ENCODE peak calls at places on chromosomes 1 and 21, in nine cellular contexts. P is GM23338, J is Karpas-422, M is mesendoderm, H is PC-9, G is fibroblast of lung, S is DND-41, C is HCT116, V is MM.1S. B is an unnamed sample. For H3K79me2, the result is how much of the 10 kb centered on the place peaks cover.

GRCh38 chr1:92476071-92476607 is 10.6 kb downstream of the GFI1 start:
- DNase-seq in P (peak), J (no peak), M (no peak), H (no peak), G (no peak), S (peak), C (no peak), V (no peak), B (no peak)

GRCh38 chr1:41844255-41844654 is 74.5 kb downstream of the HIVEP3 start:
- DNase-seq in P (no peak), J (no peak), M (no peak), H (no peak), G (no peak), S (no peak), C (no peak), V (no peak), B (no peak)

GRCh38 chr1:181386340-181386739 is 97.0 kb upstream of the CACNA1E start:
- DNase-seq in P (no peak), J (no peak), M (no peak), H (no peak), G (no peak), S (no peak), C (no peak), V (no peak), B (no peak)

GRCh38 chr1:6911974-6912373 is 126.7 kb downstream of the CAMTA1 start:
- DNase-seq in P (no peak), J (no peak), M (peak), H (no peak), G (no peak), S (no peak), C (no peak), V (no peak), B (no peak)

GRCh38 chr1:179253286-179253972 is 24.0 kb upstream of the ABL2 start:
- DNase-seq in P (no peak), J (no peak), M (no peak), H (no peak), G (peak), S (no peak), C (no peak), V (no peak), B (peak)

GRCh38 chr1:187067160-187067559 is 238.4 kb downstream of the PLA2G4A start:
- DNase-seq in P (no peak), J (no peak), M (no peak), H (no peak), G (no peak), S (no peak), C (no peak), V (no peak), B (no peak)

GRCh38 chr1:85078903-85079302 is 30.6 kb upstream of the MCOLN3 start:
- DNase-seq in P (peak), J (peak), M (peak), H (no peak), G (no peak), S (no peak), C (no peak), V (no peak), B (no peak)

GRCh38 chr1:20366076-20366765 is 75.5 kb downstream of the VWA5B1 start:
- DNase-seq in P (peak), J (no peak), M (no peak), H (no peak), G (peak), S (no peak), C (no peak), V (no peak), B (no peak)

GRCh38 chr1:94323311-94324167 is 86.2 kb upstream of the ARHGAP29 start:
- DNase-seq in P (no peak), J (no peak), M (no peak), H (no peak), G (peak), S (no peak), C (no peak), V (no peak), B (no peak)

GRCh38 chr1:218351617-218352438 is 6.7 kb downstream of the TGFB2 start:
- DNase-seq in P (peak), J (peak), M (peak), H (no peak), G (peak), S (peak), C (no peak), V (peak), B (peak)

GRCh38 chr1:53393325-53393792 is 65.5 kb upstream of the LRP8 start:
- DNase-seq in P (peak), J (peak), M (peak), H (peak), G (peak), S (peak), C (peak), V (peak), B (no peak)

GRCh38 chr1:67987046-67987799 is 63.2 kb downstream of the DIRAS3 start:
- DNase-seq in P (no peak), J (no peak), M (no peak), H (no peak), G (peak), S (no peak), C (no peak), V (no peak), B (peak)

GRCh38 chr21:42521805-42522204 is 8.2 kb downstream of the SLC37A1 start:
- DNase-seq in P (no peak), J (no peak), M (no peak), H (no peak), G (no peak), S (no peak), C (no peak), V (no peak), B (no peak)

GRCh38 chr1:8880068-8880676 is 1.7 kb upstream of the ENO1 start:
- DNase-seq in P (peak), J (no peak), M (peak), H (peak), G (peak), S (peak), C (no peak), V (no peak), B (peak)

GRCh38 chr1:234770924-234771540 is 161.1 kb upstream of the IRF2BP2 start:
- DNase-seq in P (no peak), J (no peak), M (no peak), H (no peak), G (no peak), S (no peak), C (no peak), V (no peak), B (no peak)

GRCh38 chr1:8985915-8986813 is 40.1 kb downstream of the SLC2A7 start:
- DNase-seq in P (no peak), J (no peak), M (no peak), H (peak), G (peak), S (no peak), C (peak), V (no peak), B (peak)

GRCh38 chr1:15954316-15954715 is 21.6 kb downstream of the ZBTB17 start:
- DNase-seq in P (no peak), J (no peak), M (no peak), H (no peak), G (no peak), S (no peak), C (no peak), V (no peak), B (no peak)

GRCh38 chr21:46061063-46061462 is 36.8 kb upstream of the COL6A2 start:
- DNase-seq in P (no peak), J (no peak), M (no peak), H (no peak), G (no peak), S (no peak), C (no peak), V (no peak), B (no peak)

GRCh38 chr1:160605792-160606520 is 26.7 kb upstream of the CD84 start:
- DNase-seq in P (no peak), J (no peak), M (peak), H (no peak), G (no peak), S (no peak), C (no peak), V (no peak), B (no peak)

GRCh38 chr1:227934476-227935313 is 13.0 kb downstream of the WNT9A start:
- DNase-seq in P (no peak), J (no peak), M (peak), H (peak), G (peak), S (no peak), C (peak), V (no peak), B (peak)

GRCh38 chr1:68128820-68129219 is 78.4 kb upstream of the DIRAS3 start:
- DNase-seq in P (no peak), J (no peak), M (peak), H (no peak), G (no peak), S (no peak), C (no peak), V (no peak), B (no peak)

GRCh38 chr21:27134513-27134912 is 167.6 kb upstream of the ADAMTS5 start:
- DNase-seq in P (no peak), J (no peak), M (no peak), H (no peak), G (peak), S (peak), C (no peak), V (no peak), B (no peak)

GRCh38 chr1:181485276-181486097 is 2.2 kb downstream of the CACNA1E start:
- DNase-seq in P (peak), J (no peak), M (peak), H (no peak), G (no peak), S (peak), C (no peak), V (peak), B (no peak)

GRCh38 chr21:33396966-33397365 is 6.2 kb upstream of the IFNGR2 start:
- DNase-seq in P (no peak), J (no peak), M (no peak), H (no peak), G (peak), S (no peak), C (no peak), V (no peak), B (peak)

GRCh38 chr1:100219879-100220278 is 29.8 kb downstream of the DBT start:
- DNase-seq in P (no peak), J (peak), M (no peak), H (no peak), G (no peak), S (no peak), C (no peak), V (no peak), B (no peak)

GRCh38 chr1:20358761-20359263 is 68.1 kb downstream of the VWA5B1 start:
- DNase-seq in P (no peak), J (peak), M (no peak), H (peak), G (peak), S (no peak), C (no peak), V (no peak), B (peak)

GRCh38 chr1:245556057-245556456 is 401.3 kb downstream of the KIF26B start:
- DNase-seq in P (no peak), J (no peak), M (no peak), H (no peak), G (no peak), S (no peak), C (no peak), V (no peak), B (no peak)

GRCh38 chr1:36156329-36157114 is 562 bp downstream of the MAP7D1 start:
- DNase-seq in P (peak), J (peak), M (peak), H (peak), G (peak), S (peak), C (no peak), V (peak), B (no peak)

GRCh38 chr1:184074383-184074782 is 22.9 kb downstream of the TSEN15 start:
- DNase-seq in P (no peak), J (no peak), M (no peak), H (no peak), G (no peak), S (no peak), C (no peak), V (no peak), B (no peak)

GRCh38 chr1:78122389-78122788 is 76.6 kb downstream of the GIPC2 start:
- DNase-seq in P (no peak), J (no peak), M (no peak), H (no peak), G (no peak), S (no peak), C (no peak), V (no peak), B (no peak)

GRCh38 chr1:86825294-86825693 is 88.6 kb downstream of the SELENOF start:
- DNase-seq in P (no peak), J (no peak), M (no peak), H (no peak), G (peak), S (no peak), C (no peak), V (no peak), B (peak)

GRCh38 chr1:184302346-184302745 is 84.5 kb upstream of the C1orf21 start:
- DNase-seq in P (no peak), J (no peak), M (no peak), H (no peak), G (no peak), S (no peak), C (no peak), V (peak), B (no peak)

GRCh38 chr1:67722292-67722944 is 37.4 kb downstream of the GADD45A start:
- DNase-seq in P (no peak), J (no peak), M (peak), H (no peak), G (peak), S (no peak), C (no peak), V (no peak), B (peak)

GRCh38 chr1:240094043-240094722 is 2.5 kb downstream of the FMN2 start:
- DNase-seq in P (no peak), J (no peak), M (no peak), H (no peak), G (peak), S (no peak), C (no peak), V (no peak), B (no peak)

GRCh38 chr1:209767105-209767504 is 11.3 kb downstream of the TRAF3IP3 start:
- DNase-seq in P (no peak), J (no peak), M (no peak), H (no peak), G (no peak), S (no peak), C (no peak), V (no peak), B (no peak)
- H3K4me2 ChIP-seq in P (no peak), J (no peak), M (no peak), H (no peak), G (no peak), S (peak), C (no peak), V (peak), B (no peak)

DNA sequence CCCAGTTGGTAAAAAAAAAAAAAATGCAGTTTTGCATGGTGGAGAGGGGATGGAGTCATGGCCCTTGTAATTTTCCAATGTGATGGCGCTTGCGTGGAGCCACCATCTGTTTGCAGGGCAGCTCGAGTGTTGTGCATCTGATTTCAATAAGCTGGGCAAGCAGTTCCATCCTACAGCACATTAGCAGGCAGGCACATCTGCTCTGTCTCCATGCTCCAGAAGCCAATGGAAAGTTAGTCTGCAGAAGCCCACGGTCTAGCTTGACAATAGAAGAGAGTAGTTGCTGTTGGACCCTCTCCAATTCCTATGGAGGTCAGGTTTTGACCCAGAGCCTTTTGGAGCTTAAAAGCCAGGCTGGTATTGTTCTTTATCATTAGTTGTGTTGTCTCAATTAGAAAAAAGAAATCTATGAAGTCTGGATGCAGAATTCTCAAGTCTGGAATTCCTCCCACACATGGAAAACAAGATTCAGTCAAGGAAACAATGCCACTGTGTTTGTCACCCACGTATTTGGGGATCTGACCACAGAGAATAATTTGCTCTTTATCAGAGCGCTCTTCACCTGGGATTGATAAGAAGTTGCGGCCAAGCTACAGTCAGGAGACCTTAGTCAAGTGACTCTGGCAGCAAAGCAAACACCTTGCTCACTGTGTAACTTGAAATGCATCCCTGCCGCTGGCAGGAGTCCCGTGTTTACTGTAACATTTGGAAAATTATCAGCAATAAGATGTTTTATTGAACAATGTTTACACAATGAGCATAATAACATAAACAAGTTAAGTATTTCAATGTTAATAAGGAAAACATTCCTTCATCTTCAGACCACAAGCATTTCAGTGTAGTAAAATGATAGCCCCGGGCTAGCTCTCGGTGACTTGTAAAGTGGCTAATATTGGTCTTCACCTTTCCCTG is 20.7 kb downstream of the NGF start:
- DNase-seq in P (no peak), J (no peak), M (no peak), H (no peak), G (peak), S (no peak), C (no peak), V (no peak), B (no peak)
- H3K27ac ChIP-seq in P (no peak), J (no peak), M (no peak), H (peak), G (no peak), S (no peak), C (no peak), V (no peak), B (no peak)

DNA sequence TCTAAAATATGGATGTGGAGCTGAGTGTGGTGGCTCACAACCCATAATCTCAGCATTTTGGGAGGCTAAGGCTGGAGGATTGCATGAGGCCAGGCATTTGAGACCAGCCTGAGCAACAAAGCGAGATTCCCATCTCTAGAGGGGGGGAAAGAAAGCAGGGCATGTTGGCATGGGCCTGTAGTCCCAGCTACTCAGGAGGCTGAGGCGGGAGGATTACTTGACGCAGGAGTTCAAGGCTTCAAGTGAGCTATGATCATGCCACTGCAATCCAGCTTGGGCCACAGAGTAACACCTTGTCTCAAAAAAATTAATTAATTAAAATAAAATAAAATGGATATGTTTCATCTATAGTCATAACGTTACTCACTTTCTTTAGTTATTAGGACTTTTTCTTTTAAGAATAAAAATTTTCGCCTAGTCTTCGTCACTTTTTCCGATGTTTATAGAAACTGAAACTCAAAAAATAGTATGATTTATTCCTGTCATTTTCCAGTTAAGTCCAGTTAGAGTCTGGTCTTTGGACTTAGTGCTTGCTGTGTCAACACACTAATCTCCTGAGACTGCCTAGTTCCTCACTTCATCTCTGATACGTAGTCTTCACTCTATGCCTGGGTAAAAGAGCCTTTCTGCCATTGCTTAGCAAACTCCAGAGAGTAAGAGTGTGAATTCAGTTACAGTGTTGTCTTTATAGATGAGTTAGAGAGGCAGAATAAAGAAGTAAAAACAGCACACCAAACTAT is 28.0 kb downstream of the IARS2 start:
- DNase-seq in P (no peak), J (no peak), M (no peak), H (no peak), G (no peak), S (no peak), C (no peak), V (no peak), B (no peak)
- H3K79me2 ChIP-seq in P (under half), J (half or more), M (under half), H (under half), G (under half), S (under half), C (under half), V (under half), B (under half)

GRCh38 chr1:157539568-157539967 is 12.7 kb downstream of the FCRL5 start:
- DNase-seq in P (no peak), J (no peak), M (no peak), H (no peak), G (no peak), S (no peak), C (no peak), V (no peak), B (no peak)

GRCh38 chr1:157540160-157540748 is 12.1 kb downstream of the FCRL5 start:
- DNase-seq in P (peak), J (no peak), M (peak), H (no peak), G (no peak), S (no peak), C (no peak), V (no peak), B (no peak)

GRCh38 chr1:157540852-157541251 is 11.5 kb downstream of the FCRL5 start:
- DNase-seq in P (no peak), J (no peak), M (no peak), H (no peak), G (no peak), S (no peak), C (no peak), V (no peak), B (no peak)

GRCh38 chr1:157542676-157543075 is 9.6 kb downstream of the FCRL5 start:
- DNase-seq in P (no peak), J (no peak), M (no peak), H (no peak), G (no peak), S (no peak), C (no peak), V (no peak), B (no peak)
- H3K4me2 ChIP-seq in P (no peak), J (no peak), M (no peak), H (no peak), G (no peak), S (no peak), C (no peak), V (no peak), B (no peak)

DNA sequence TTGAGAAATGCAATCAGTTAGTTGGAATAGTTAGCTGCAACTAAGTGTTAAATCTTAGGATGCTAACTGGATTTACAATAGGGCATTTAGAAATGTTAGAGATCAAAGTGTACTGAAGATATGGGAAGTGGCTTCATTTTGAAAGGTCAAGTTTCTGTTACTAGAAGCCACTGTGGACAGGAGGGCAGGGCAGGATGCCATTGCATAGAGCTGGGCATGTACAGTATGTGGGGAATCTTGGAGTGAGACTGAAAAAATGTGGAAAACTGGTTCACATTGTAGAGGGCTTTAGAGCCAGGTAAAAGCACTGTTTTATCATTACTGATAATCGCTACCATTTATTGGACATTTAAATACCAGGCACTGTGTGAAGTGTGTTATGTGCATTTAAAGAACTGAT is 31.0 kb downstream of the ARID1A start:
- DNase-seq in P (no peak), J (no peak), M (no peak), H (peak), G (no peak), S (no peak), C (no peak), V (no peak), B (no peak)
- H3K27ac ChIP-seq in P (no peak), J (no peak), M (no peak), H (peak), G (no peak), S (no peak), C (no peak), V (no peak), B (no peak)

DNA sequence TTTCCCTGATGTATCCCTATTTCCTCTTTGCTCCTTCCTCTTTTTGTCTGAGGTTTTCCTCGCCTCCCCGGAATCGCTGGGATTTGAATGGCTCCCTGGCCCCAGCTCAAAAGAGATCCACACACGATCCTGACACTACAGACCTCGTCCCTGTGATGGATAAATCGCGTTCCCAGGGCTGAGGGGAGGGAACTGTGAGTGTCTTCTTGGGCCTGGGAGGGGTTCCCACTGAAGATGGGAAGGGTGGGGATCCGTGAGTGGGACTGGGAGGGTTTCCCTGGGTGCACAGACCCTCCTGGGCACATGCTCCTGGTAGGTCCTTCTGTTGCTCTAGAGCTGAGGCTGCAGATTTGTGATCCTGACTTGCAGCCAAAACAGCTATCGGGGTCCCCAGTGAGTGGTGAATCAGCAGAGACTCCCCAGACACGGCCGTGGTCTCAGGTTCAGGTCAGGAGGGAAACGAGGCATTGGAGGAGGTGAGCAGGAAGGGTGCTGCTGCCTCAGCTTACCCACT is 591.0 kb downstream of the PTPRU start:
- DNase-seq in P (no peak), J (no peak), M (no peak), H (no peak), G (no peak), S (no peak), C (no peak), V (no peak), B (no peak)
- H3K79me2 ChIP-seq in P (under half), J (under half), M (under half), H (under half), G (under half), S (under half), C (under half), V (under half), B (under half)

B was measured in astrocyte.